ENCODE peak calls at places on chromosomes 6 and 20, in ten cellular contexts. R, A, P, Z, Q, L, G, F, W and J are unnamed samples.

GRCh38 chr6:3798211-3798909 is 46.8 kb upstream of the PXDC1 start:
- DNase-seq in R (no peak), A (no peak), P (peak), Z (no peak), Q (no peak), L (no peak), G (no peak), F (no peak), W (no peak), J (no peak)

GRCh38 chr6:157840776-157841175 is 17.7 kb downstream of the SNX9 start:
- DNase-seq in R (no peak), A (no peak), P (peak), Z (peak), Q (no peak), L (no peak), G (no peak), F (peak), W (no peak), J (peak)

GRCh38 chr6:133577851-133578250 is 311.1 kb upstream of the TCF21 start:
- DNase-seq in R (no peak), A (no peak), P (no peak), Z (no peak), Q (no peak), L (no peak), G (no peak), F (no peak), W (no peak), J (no peak)

GRCh38 chr6:16420715-16421461 is 182.5 kb downstream of the GMPR start:
- DNase-seq in R (peak), A (no peak), P (no peak), Z (peak), Q (no peak), L (no peak), G (no peak), F (no peak), W (no peak), J (peak)

GRCh38 chr20:15399781-15400180 is 1062.4 kb upstream of the FLRT3 start:
- DNase-seq in R (no peak), A (no peak), P (no peak), Z (no peak), Q (no peak), L (no peak), G (no peak), F (no peak), W (no peak), J (no peak)

GRCh38 chr6:145241039-145241438 is 494.3 kb downstream of the EPM2A start:
- DNase-seq in R (no peak), A (no peak), P (peak), Z (peak), Q (no peak), L (no peak), G (no peak), F (peak), W (no peak), J (peak)

GRCh38 chr6:154080434-154081189 is 41.6 kb downstream of the OPRM1 start:
- DNase-seq in R (no peak), A (no peak), P (peak), Z (no peak), Q (no peak), L (no peak), G (no peak), F (no peak), W (no peak), J (no peak)

GRCh38 chr20:53274365-53274764 is 302.2 kb downstream of the TSHZ2 start:
- DNase-seq in R (no peak), A (no peak), P (no peak), Z (no peak), Q (no peak), L (no peak), G (no peak), F (no peak), W (no peak), J (no peak)

GRCh38 chr6:12844284-12845223 is 128.0 kb downstream of the PHACTR1 start:
- DNase-seq in R (no peak), A (no peak), P (peak), Z (peak), Q (no peak), L (no peak), G (no peak), F (peak), W (no peak), J (peak)

GRCh38 chr20:24798930-24799705 is 150.0 kb upstream of the CST7 start:
- DNase-seq in R (no peak), A (no peak), P (peak), Z (peak), Q (no peak), L (no peak), G (no peak), F (peak), W (no peak), J (peak)

GRCh38 chr6:142485256-142485655 is 183.4 kb downstream of the ADGRG6 start:
- DNase-seq in R (no peak), A (no peak), P (no peak), Z (peak), Q (no peak), L (no peak), G (no peak), F (peak), W (no peak), J (peak)

GRCh38 chr6:21220271-21220987 is 373.1 kb upstream of the SOX4 start:
- DNase-seq in R (no peak), A (no peak), P (no peak), Z (no peak), Q (no peak), L (no peak), G (no peak), F (no peak), W (no peak), J (no peak)